ENCODE peak calls at places on chromosomes 1 and 21, in seven cellular contexts. T is ovary; Z is uterus; G is CD8-positive, alpha-beta memory T cell; W is esophagus squamous epithelium; J is heart left ventricle; X is cardiac muscle cell. L is an unnamed sample. For H3K4me1, the result is how much of the 10 kb centered on the place peaks cover.

GRCh38 chr1:84847253-84848247 is 45.5 kb downstream of the LPAR3 start:
- DNase-seq in T (peak), Z (peak), G (no peak), W (no peak), J (peak), X (peak), L (peak)

GRCh38 chr21:44298301-44298700 is 1.6 kb upstream of the PFKL start:
- DNase-seq in T (no peak), Z (no peak), G (no peak), W (no peak), J (no peak), X (no peak), L (no peak)

GRCh38 chr1:167221804-167222610 is 1.3 kb downstream of the POU2F1 start:
- DNase-seq in T (peak), Z (peak), G (peak), W (peak), J (peak), X (peak), L (peak)

GRCh38 chr21:43707462-43707861 is 11.5 kb upstream of the PDXK start:
- DNase-seq in T (no peak), Z (no peak), G (no peak), W (no peak), J (no peak), X (no peak), L (no peak)

GRCh38 chr1:70315782-70316181 is 38.7 kb downstream of the ANKRD13C start:
- DNase-seq in T (no peak), Z (no peak), G (no peak), W (no peak), J (no peak), X (no peak), L (no peak)

GRCh38 chr1:226048886-226049285 is 13.6 kb upstream of the H3-3A start:
- DNase-seq in T (no peak), Z (no peak), G (no peak), W (no peak), J (no peak), X (no peak), L (no peak)

GRCh38 chr21:28089599-28090421 is 902.9 kb downstream of the LTN1 start:
- DNase-seq in T (no peak), Z (no peak), G (no peak), W (no peak), J (peak), X (no peak), L (peak)

GRCh38 chr1:77831566-77831965 is 52.1 kb downstream of the MIGA1 start:
- DNase-seq in T (no peak), Z (no peak), G (no peak), W (no peak), J (no peak), X (peak), L (no peak)

GRCh38 chr1:248863011-248863881 is 4.4 kb upstream of the ZNF692 start:
- DNase-seq in T (peak), Z (peak), G (peak), W (peak), J (peak), X (peak), L (peak)

GRCh38 chr21:41032536-41032935 is 135.4 kb upstream of the BACE2 start:
- DNase-seq in T (no peak), Z (no peak), G (no peak), W (no peak), J (no peak), X (no peak), L (no peak)

GRCh38 chr1:67830928-67831596 is 2.2 kb downstream of the GNG12 start:
- DNase-seq in T (no peak), Z (no peak), G (no peak), W (no peak), J (no peak), X (no peak), L (no peak)

GRCh38 chr1:219264557-219264956 is 90.9 kb downstream of the LYPLAL1 start:
- DNase-seq in T (no peak), Z (no peak), G (no peak), W (no peak), J (no peak), X (no peak), L (no peak)

GRCh38 chr1:234836045-234836681 is 226.2 kb upstream of the IRF2BP2 start:
- DNase-seq in T (no peak), Z (no peak), G (no peak), W (no peak), J (no peak), X (no peak), L (no peak)

GRCh38 chr1:10909697-10910489 is 102.6 kb upstream of the TARDBP start:
- DNase-seq in T (peak), Z (peak), G (peak), W (no peak), J (peak), X (peak), L (peak)

GRCh38 chr21:24045775-24046215 is 1561.5 kb downstream of the MRPL39 start:
- DNase-seq in T (peak), Z (peak), G (no peak), W (no peak), J (peak), X (peak), L (peak)

GRCh38 chr1:235068155-235069121 is 60.2 kb downstream of the TOMM20 start:
- DNase-seq in T (no peak), Z (no peak), G (no peak), W (no peak), J (no peak), X (no peak), L (no peak)

GRCh38 chr1:173527151-173527826 is 50.2 kb downstream of the PRDX6 start:
- DNase-seq in T (no peak), Z (no peak), G (no peak), W (no peak), J (peak), X (peak), L (no peak)

GRCh38 chr1:85398391-85399064 is 66.4 kb downstream of the DDAH1 start:
- DNase-seq in T (no peak), Z (no peak), G (no peak), W (no peak), J (no peak), X (peak), L (no peak)

GRCh38 chr1:155324717-155325595 is 4.3 kb downstream of the RUSC1 start:
- DNase-seq in T (peak), Z (peak), G (no peak), W (no peak), J (peak), X (peak), L (peak)

GRCh38 chr1:57269621-57270235 is 154.1 kb downstream of the DAB1 start:
- DNase-seq in T (no peak), Z (no peak), G (no peak), W (no peak), J (no peak), X (no peak), L (no peak)

GRCh38 chr1:101071470-101071886 is 45.9 kb upstream of the DPH5 start:
- DNase-seq in T (no peak), Z (no peak), G (no peak), W (no peak), J (no peak), X (peak), L (no peak)

GRCh38 chr1:229887043-229887822 is 179.8 kb upstream of the GALNT2 start:
- DNase-seq in T (no peak), Z (no peak), G (no peak), W (no peak), J (peak), X (no peak), L (no peak)

GRCh38 chr1:94254073-94254810 is 16.9 kb upstream of the ARHGAP29 start:
- DNase-seq in T (no peak), Z (no peak), G (no peak), W (no peak), J (no peak), X (peak), L (no peak)

GRCh38 chr1:212155219-212155618 is 119.7 kb downstream of the DTL start:
- DNase-seq in T (no peak), Z (no peak), G (no peak), W (no peak), J (no peak), X (no peak), L (no peak)

GRCh38 chr1:16718908-16719533 is 21.3 kb upstream of the RNU1-4 start:
- DNase-seq in T (no peak), Z (no peak), G (no peak), W (no peak), J (peak), X (no peak), L (peak)

GRCh38 chr1:166933137-166933536 is 42.2 kb downstream of the ILDR2 start:
- DNase-seq in T (no peak), Z (no peak), G (no peak), W (no peak), J (no peak), X (no peak), L (no peak)

GRCh38 chr1:18529714-18530113 is 49.0 kb downstream of the KLHDC7A start:
- DNase-seq in T (no peak), Z (no peak), G (no peak), W (no peak), J (no peak), X (no peak), L (no peak)

GRCh38 chr21:38342734-38343133 is 85.9 kb downstream of the KCNJ15 start:
- DNase-seq in T (no peak), Z (no peak), G (no peak), W (no peak), J (no peak), X (peak), L (no peak)

GRCh38 chr1:16326833-16327404 is 25.4 kb downstream of the FBXO42 start:
- DNase-seq in T (no peak), Z (no peak), G (no peak), W (no peak), J (no peak), X (no peak), L (no peak)

GRCh38 chr1:53734650-53735211 is 4.2 kb downstream of the GLIS1 start:
- DNase-seq in T (no peak), Z (no peak), G (no peak), W (no peak), J (no peak), X (peak), L (no peak)

GRCh38 chr1:202282017-202282335 is 59.8 kb downstream of the UBE2T start:
- DNase-seq in T (no peak), Z (no peak), G (no peak), W (no peak), J (no peak), X (no peak), L (no peak)

GRCh38 chr1:202281316-202282016 is 60.3 kb downstream of the UBE2T start:
- DNase-seq in T (no peak), Z (no peak), G (no peak), W (no peak), J (no peak), X (peak), L (peak)

GRCh38 chr1:202283991-202284390 is 57.7 kb downstream of the UBE2T start:
- DNase-seq in T (no peak), Z (no peak), G (no peak), W (no peak), J (no peak), X (peak), L (no peak)

GRCh38 chr1:202282596-202283283 is 59.0 kb downstream of the UBE2T start:
- DNase-seq in T (no peak), Z (no peak), G (no peak), W (no peak), J (no peak), X (no peak), L (no peak)

DNA sequence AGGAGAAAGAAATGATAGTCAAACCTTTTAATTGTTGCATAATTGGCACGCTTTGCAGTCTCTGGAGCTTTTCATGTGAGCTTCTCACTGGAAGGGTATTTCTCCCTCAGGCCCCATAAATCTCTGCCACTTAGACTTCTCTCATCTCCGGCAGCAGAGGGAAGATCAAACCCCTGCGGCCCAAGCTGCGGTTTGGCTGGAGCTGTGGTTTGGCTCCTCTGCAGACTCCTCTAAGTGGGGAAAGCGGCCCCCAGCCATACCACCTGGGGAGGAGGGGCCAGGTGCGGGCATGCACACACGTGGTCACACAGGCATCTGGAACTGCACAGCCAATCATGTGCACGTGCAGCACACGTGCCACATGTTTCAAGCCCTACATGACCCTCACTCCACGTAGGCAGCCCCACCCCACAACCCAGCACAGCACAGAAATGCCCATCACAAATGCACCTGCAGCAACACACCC is 58.3 kb downstream of the UBE2T start:
- DNase-seq in T (no peak), Z (no peak), G (no peak), W (no peak), J (no peak), X (peak), L (no peak)
- H3K4me1 ChIP-seq in T (under half), Z (under half), G (under half), W (under half), J (under half), X (under half), L (under half)

GRCh38 chr1:203296456-203297073 is 8.8 kb upstream of the BTG2 start:
- DNase-seq in T (no peak), Z (no peak), G (no peak), W (no peak), J (no peak), X (peak), L (no peak)
- H3K4me1 ChIP-seq in T (under half), Z (under half), G (under half), W (under half), J (under half), X (under half), L (under half)

GRCh38 chr1:26277261-26277661 is 2.6 kb upstream of the SH3BGRL3 start:
- DNase-seq in T (no peak), Z (no peak), G (no peak), W (no peak), J (no peak), X (no peak), L (no peak)

GRCh38 chr1:26275580-26276431 is 4.1 kb upstream of the SH3BGRL3 start:
- DNase-seq in T (peak), Z (peak), G (peak), W (no peak), J (peak), X (peak), L (peak)

GRCh38 chr1:26274801-26275425 is 5.0 kb upstream of the SH3BGRL3 start:
- DNase-seq in T (no peak), Z (no peak), G (no peak), W (no peak), J (peak), X (peak), L (no peak)

GRCh38 chr1:26277719-26278118 is 2.2 kb upstream of the SH3BGRL3 start:
- DNase-seq in T (no peak), Z (no peak), G (no peak), W (no peak), J (no peak), X (no peak), L (no peak)

GRCh38 chr1:26276432-26276838 is 3.5 kb upstream of the SH3BGRL3 start:
- DNase-seq in T (no peak), Z (no peak), G (no peak), W (no peak), J (no peak), X (no peak), L (no peak)
- H3K4me1 ChIP-seq in T (under half), Z (under half), G (half or more), W (half or more), J (half or more), X (under half), L (under half)

GRCh38 chr1:150162862-150163706 is 13.4 kb downstream of the PLEKHO1 start:
- DNase-seq in T (peak), Z (peak), G (no peak), W (peak), J (peak), X (peak), L (no peak)

GRCh38 chr1:150162582-150162861 is 12.8 kb downstream of the PLEKHO1 start:
- DNase-seq in T (no peak), Z (no peak), G (no peak), W (no peak), J (no peak), X (no peak), L (no peak)

GRCh38 chr1:150164224-150164623 is 14.5 kb downstream of the PLEKHO1 start:
- DNase-seq in T (no peak), Z (no peak), G (no peak), W (no peak), J (peak), X (no peak), L (no peak)

GRCh38 chr1:150165622-150166612 is 16.2 kb downstream of the PLEKHO1 start:
- DNase-seq in T (no peak), Z (peak), G (peak), W (no peak), J (peak), X (peak), L (no peak)

DNA sequence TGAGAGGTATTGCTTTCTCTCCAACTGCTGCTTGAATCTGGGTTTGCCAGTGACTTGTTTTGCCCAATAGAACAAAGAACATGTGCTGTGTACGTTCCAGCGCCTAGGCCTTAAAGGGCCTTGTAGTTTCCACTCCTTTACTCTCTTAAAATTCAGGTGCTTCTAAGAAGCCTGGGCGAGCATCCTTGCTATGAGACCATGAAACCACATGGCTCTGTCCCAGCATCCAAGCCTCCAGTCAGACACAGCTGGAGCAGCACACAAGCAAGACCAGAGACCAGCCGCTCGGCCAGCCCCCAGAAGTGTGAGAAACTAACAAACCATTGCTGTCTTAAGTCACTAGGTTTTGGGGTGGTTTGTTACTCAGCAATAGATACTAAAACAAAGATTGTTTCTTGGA is 15.1 kb downstream of the PLEKHO1 start:
- DNase-seq in T (no peak), Z (no peak), G (no peak), W (no peak), J (no peak), X (no peak), L (no peak)
- H3K4me1 ChIP-seq in T (under half), Z (under half), G (under half), W (half or more), J (under half), X (under half), L (under half)

GRCh38 chr1:208179850-208180416 is 64.3 kb downstream of the PLXNA2 start:
- DNase-seq in T (no peak), Z (no peak), G (no peak), W (no peak), J (no peak), X (no peak), L (no peak)

GRCh38 chr1:208176654-208177053 is 67.5 kb downstream of the PLXNA2 start:
- DNase-seq in T (no peak), Z (no peak), G (no peak), W (no peak), J (no peak), X (no peak), L (no peak)

GRCh38 chr1:208177656-208178055 is 66.5 kb downstream of the PLXNA2 start:
- DNase-seq in T (no peak), Z (no peak), G (no peak), W (no peak), J (no peak), X (no peak), L (no peak)

GRCh38 chr1:208179303-208179702 is 64.9 kb downstream of the PLXNA2 start:
- DNase-seq in T (peak), Z (peak), G (no peak), W (no peak), J (peak), X (no peak), L (no peak)

DNA sequence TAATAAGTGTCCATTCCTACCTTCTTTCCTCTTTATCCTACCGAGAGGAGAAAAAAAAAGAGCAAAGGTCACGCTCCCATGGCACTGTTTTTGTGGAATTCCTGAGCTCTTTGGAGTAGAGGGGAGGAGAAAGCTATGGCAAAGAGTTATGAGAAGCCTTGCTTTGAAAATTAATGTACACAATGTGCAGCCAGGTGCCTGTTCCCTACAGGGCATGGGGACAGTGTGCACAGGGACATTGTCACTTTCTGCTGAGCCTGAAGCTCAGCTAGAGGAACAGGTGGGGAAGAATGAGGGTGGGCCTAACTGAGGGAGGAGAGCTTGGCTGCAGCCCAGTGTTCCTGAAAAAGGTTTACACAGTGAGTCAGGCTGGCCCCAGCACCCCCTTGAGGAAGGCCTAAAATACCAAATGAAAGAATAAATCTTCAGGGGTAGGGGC is 66.1 kb downstream of the PLXNA2 start:
- DNase-seq in T (no peak), Z (no peak), G (no peak), W (no peak), J (no peak), X (no peak), L (no peak)
- H3K4me1 ChIP-seq in T (under half), Z (under half), G (under half), W (half or more), J (half or more), X (under half), L (under half)

GRCh38 chr1:9782897-9783296 is 40.9 kb downstream of the CLSTN1 start:
- DNase-seq in T (no peak), Z (no peak), G (no peak), W (no peak), J (no peak), X (no peak), L (no peak)

GRCh38 chr1:9782116-9782751 is 41.5 kb downstream of the CLSTN1 start:
- DNase-seq in T (no peak), Z (no peak), G (no peak), W (no peak), J (no peak), X (no peak), L (no peak)

GRCh38 chr1:9776685-9777084 is 47.1 kb downstream of the CLSTN1 start:
- DNase-seq in T (no peak), Z (no peak), G (no peak), W (no peak), J (no peak), X (no peak), L (no peak)

GRCh38 chr1:9778905-9779304 is 44.9 kb downstream of the CLSTN1 start:
- DNase-seq in T (no peak), Z (no peak), G (no peak), W (no peak), J (no peak), X (no peak), L (no peak)

GRCh38 chr1:9780554-9781110 is 43.1 kb downstream of the CLSTN1 start:
- DNase-seq in T (no peak), Z (no peak), G (no peak), W (no peak), J (no peak), X (no peak), L (no peak)
- H3K4me1 ChIP-seq in T (under half), Z (under half), G (under half), W (under half), J (under half), X (under half), L (under half)

DNA sequence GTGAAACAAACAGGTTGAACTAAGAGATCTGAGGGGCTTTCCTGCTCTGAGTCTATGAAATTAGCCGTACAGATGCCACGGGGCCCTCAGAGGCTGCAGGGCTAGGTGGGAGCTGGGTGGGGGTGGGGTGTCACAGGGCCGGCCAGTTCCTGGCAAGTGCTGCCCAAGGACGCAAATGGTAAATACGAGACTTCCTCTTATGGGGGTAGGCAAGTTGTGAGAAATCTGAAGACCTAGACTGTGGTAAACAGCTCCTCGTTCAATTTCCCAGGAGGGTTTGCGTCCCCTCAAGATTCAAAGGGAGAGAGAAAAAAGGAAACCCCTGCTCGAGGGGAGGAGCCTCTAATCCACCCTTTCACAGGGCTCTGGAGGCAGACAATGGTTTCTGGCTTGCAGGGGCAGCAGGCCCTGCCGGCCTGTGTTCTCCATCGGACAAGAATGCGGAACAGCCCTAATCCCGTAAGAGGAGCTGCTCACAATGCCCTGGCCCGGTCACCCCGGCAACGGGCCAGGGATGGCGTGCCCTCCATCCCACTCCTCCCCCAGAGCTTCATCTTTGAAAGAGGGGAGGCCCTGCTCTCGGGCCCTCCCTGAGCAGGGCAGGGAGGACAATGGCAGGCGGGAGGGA is 7.8 kb downstream of the NUAK2 start:
- DNase-seq in T (peak), Z (peak), G (peak), W (no peak), J (peak), X (peak), L (peak)
- H3K4me1 ChIP-seq in T (under half), Z (under half), G (half or more), W (half or more), J (under half), X (under half), L (half or more)

GRCh38 chr1:184429342-184429741 is 42.5 kb downstream of the C1orf21 start:
- DNase-seq in T (no peak), Z (no peak), G (no peak), W (no peak), J (no peak), X (no peak), L (no peak)
- H3K4me1 ChIP-seq in T (under half), Z (under half), G (under half), W (under half), J (under half), X (under half), L (under half)